ENCODE peak calls at places on chromosomes 3 and 15, in six cellular contexts. One of them, this sample, is unnamed. For H3K4me1, the result is how much of the 10 kb centered on the place peaks cover.

GRCh38 chr15:60982249-60982932 is 246.7 kb downstream of the RORA start:
- DNase-seq in mesendoderm: no peak
- DNase-seq in H9: no peak
- DNase-seq in IMR-90: peak
- DNase-seq in neuronal stem cell: no peak
- DNase-seq in mesenchymal stem cell: no peak
- DNase-seq in this sample: no peak

GRCh38 chr3:178719036-178719635 is 182.9 kb downstream of the KCNMB2 start:
- DNase-seq in mesendoderm: no peak
- DNase-seq in H9: no peak
- DNase-seq in IMR-90: no peak
- DNase-seq in neuronal stem cell: no peak
- DNase-seq in mesenchymal stem cell: peak
- DNase-seq in this sample: no peak

GRCh38 chr3:28575748-28576589 is 227.3 kb upstream of the AZI2 start:
- DNase-seq in mesendoderm: peak
- DNase-seq in H9: peak
- DNase-seq in IMR-90: no peak
- DNase-seq in neuronal stem cell: peak
- DNase-seq in mesenchymal stem cell: peak
- DNase-seq in this sample: no peak

GRCh38 chr15:66169023-66169422 is 84.5 kb downstream of the MEGF11 start:
- DNase-seq in mesendoderm: no peak
- DNase-seq in H9: no peak
- DNase-seq in IMR-90: no peak
- DNase-seq in neuronal stem cell: no peak
- DNase-seq in mesenchymal stem cell: no peak
- DNase-seq in this sample: no peak

GRCh38 chr3:27633224-27633545 is 88.9 kb downstream of the EOMES start:
- DNase-seq in mesendoderm: peak
- DNase-seq in H9: no peak
- DNase-seq in IMR-90: peak
- DNase-seq in neuronal stem cell: no peak
- DNase-seq in mesenchymal stem cell: no peak
- DNase-seq in this sample: no peak

GRCh38 chr15:35437157-35437556 is 108.8 kb downstream of the DPH6 start:
- DNase-seq in mesendoderm: peak
- DNase-seq in H9: peak
- DNase-seq in IMR-90: peak
- DNase-seq in neuronal stem cell: no peak
- DNase-seq in mesenchymal stem cell: peak
- DNase-seq in this sample: no peak

GRCh38 chr3:105676621-105677300 is 192.1 kb downstream of the CBLB start:
- DNase-seq in mesendoderm: no peak
- DNase-seq in H9: no peak
- DNase-seq in IMR-90: no peak
- DNase-seq in neuronal stem cell: no peak
- DNase-seq in mesenchymal stem cell: no peak
- DNase-seq in this sample: peak

GRCh38 chr15:67836477-67836876 is 3.4 kb downstream of the RNU6-1 start:
- DNase-seq in mesendoderm: no peak
- DNase-seq in H9: no peak
- DNase-seq in IMR-90: peak
- DNase-seq in neuronal stem cell: no peak
- DNase-seq in mesenchymal stem cell: no peak
- DNase-seq in this sample: peak

GRCh38 chr15:80208758-80209734 is 43.0 kb downstream of the CTXND1 start:
- DNase-seq in mesendoderm: peak
- DNase-seq in H9: no peak
- DNase-seq in IMR-90: no peak
- DNase-seq in neuronal stem cell: no peak
- DNase-seq in mesenchymal stem cell: no peak
- DNase-seq in this sample: no peak

GRCh38 chr15:80436511-80437307 is 32.5 kb downstream of the ARNT2 start:
- DNase-seq in mesendoderm: peak
- DNase-seq in H9: no peak
- DNase-seq in IMR-90: peak
- DNase-seq in neuronal stem cell: no peak
- DNase-seq in mesenchymal stem cell: peak
- DNase-seq in this sample: peak

GRCh38 chr3:127746400-127747057 is 73.8 kb downstream of the ABTB1 start:
- DNase-seq in mesendoderm: peak
- DNase-seq in H9: no peak
- DNase-seq in IMR-90: no peak
- DNase-seq in neuronal stem cell: no peak
- DNase-seq in mesenchymal stem cell: no peak
- DNase-seq in this sample: peak
- H3K4me1 ChIP-seq in mesendoderm: under half
- H3K4me1 ChIP-seq in H9: under half
- H3K4me1 ChIP-seq in IMR-90: under half
- H3K4me1 ChIP-seq in neuronal stem cell: under half
- H3K4me1 ChIP-seq in mesenchymal stem cell: under half
- H3K4me1 ChIP-seq in this sample: under half

DNA sequence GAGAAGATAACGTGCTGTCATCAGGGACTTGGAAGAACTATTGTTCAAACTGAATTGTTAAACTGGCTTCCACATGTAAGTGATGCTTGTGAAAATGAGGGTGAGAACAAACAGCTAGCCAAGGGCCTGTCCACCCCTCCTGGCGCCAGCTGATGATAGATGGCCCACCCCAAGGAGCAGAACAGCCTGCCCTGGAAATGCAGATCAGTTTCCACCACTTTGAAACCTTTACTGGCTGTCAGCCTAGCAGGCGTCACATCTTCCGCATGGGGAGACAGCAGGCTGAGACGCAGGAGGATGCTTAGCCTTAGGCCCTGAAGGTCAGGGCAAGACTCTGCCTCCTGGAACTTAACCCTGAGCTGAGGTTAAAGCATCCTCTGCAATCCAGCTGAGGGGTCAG is 6.3 kb upstream of the SLC51B start:
- DNase-seq in mesendoderm: no peak
- DNase-seq in H9: no peak
- DNase-seq in IMR-90: no peak
- DNase-seq in neuronal stem cell: no peak
- DNase-seq in mesenchymal stem cell: no peak
- DNase-seq in this sample: no peak
- H3K23ac ChIP-seq in mesendoderm: no peak
- H3K23ac ChIP-seq in H9: no peak
- H3K23ac ChIP-seq in IMR-90: no peak
- H3K23ac ChIP-seq in neuronal stem cell: no peak
- H3K23ac ChIP-seq in mesenchymal stem cell: no peak
- H3K23ac ChIP-seq in this sample: no peak

GRCh38 chr3:129195731-129196256 is 12.1 kb upstream of the CNBP start:
- DNase-seq in mesendoderm: no peak
- DNase-seq in H9: no peak
- DNase-seq in IMR-90: peak
- DNase-seq in neuronal stem cell: no peak
- DNase-seq in mesenchymal stem cell: peak
- DNase-seq in this sample: peak
- H2BK5ac ChIP-seq in mesendoderm: no peak
- H2BK5ac ChIP-seq in H9: no peak
- H2BK5ac ChIP-seq in IMR-90: peak
- H2BK5ac ChIP-seq in neuronal stem cell: no peak
- H2BK5ac ChIP-seq in mesenchymal stem cell: no peak
- H2BK5ac ChIP-seq in this sample: no peak

DNA sequence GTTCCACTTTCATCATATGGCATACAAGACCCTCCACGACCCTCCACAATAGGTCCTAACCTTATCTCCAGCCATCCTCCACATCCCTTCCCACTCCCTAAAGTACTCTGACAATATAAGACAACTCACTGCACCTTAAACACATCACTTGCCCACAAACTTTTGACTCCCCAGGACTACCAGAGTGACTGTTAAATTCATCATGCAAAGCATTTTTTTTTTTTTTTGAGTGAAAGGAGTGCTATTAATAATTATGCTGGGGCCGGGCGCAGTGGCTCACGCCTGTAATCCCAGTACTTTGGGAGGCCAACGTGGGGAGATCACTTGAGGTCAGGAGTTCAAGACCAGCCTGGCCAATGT is 55.8 kb downstream of the OSBPL10 start:
- DNase-seq in mesendoderm: no peak
- DNase-seq in H9: no peak
- DNase-seq in IMR-90: no peak
- DNase-seq in neuronal stem cell: no peak
- DNase-seq in mesenchymal stem cell: no peak
- DNase-seq in this sample: no peak
- H3K4me1 ChIP-seq in mesendoderm: under half
- H3K4me1 ChIP-seq in H9: under half
- H3K4me1 ChIP-seq in IMR-90: under half
- H3K4me1 ChIP-seq in neuronal stem cell: under half
- H3K4me1 ChIP-seq in mesenchymal stem cell: under half
- H3K4me1 ChIP-seq in this sample: under half

GRCh38 chr15:74937602-74938371 is at the start of gene COX5A:
- DNase-seq in mesendoderm: peak
- DNase-seq in H9: peak
- DNase-seq in IMR-90: peak
- DNase-seq in neuronal stem cell: peak
- DNase-seq in mesenchymal stem cell: peak
- DNase-seq in this sample: peak
- H3K23ac ChIP-seq in mesendoderm: peak
- H3K23ac ChIP-seq in H9: no peak
- H3K23ac ChIP-seq in IMR-90: peak
- H3K23ac ChIP-seq in neuronal stem cell: peak
- H3K23ac ChIP-seq in mesenchymal stem cell: no peak
- H3K23ac ChIP-seq in this sample: no peak

This sample was measured in trophoblast cell.